ENCODE peak calls at places on chromosomes 11 and 22, in six cellular contexts. W, F, X, K, H and P are unnamed samples.

GRCh38 chr11:469684-470667 is 19.9 kb downstream of the PTDSS2 start:
- DNase-seq in W (peak), F (no peak), X (no peak), K (no peak), H (peak), P (no peak)

GRCh38 chr11:75450826-75451783 is 18.1 kb upstream of the KLHL35 start:
- DNase-seq in W (peak), F (peak), X (no peak), K (peak), H (no peak), P (peak)

GRCh38 chr22:49976439-49977175 is 16.0 kb downstream of the PIM3 start:
- DNase-seq in W (no peak), F (no peak), X (no peak), K (no peak), H (no peak), P (no peak)

GRCh38 chr11:65623177-65623576 is 7.6 kb downstream of the PCNX3 start:
- DNase-seq in W (no peak), F (no peak), X (no peak), K (no peak), H (no peak), P (no peak)

GRCh38 chr11:65262775-65263174 is 1.0 kb downstream of the POLA2 start:
- DNase-seq in W (no peak), F (no peak), X (no peak), K (no peak), H (no peak), P (no peak)

GRCh38 chr11:121535122-121535796 is 82.5 kb upstream of the SORL1-AS1 start:
- DNase-seq in W (no peak), F (no peak), X (no peak), K (no peak), H (no peak), P (no peak)

GRCh38 chr22:26134654-26135330 is 34.5 kb upstream of the SEZ6L start:
- DNase-seq in W (no peak), F (no peak), X (no peak), K (no peak), H (no peak), P (no peak)

GRCh38 chr11:13277719-13278619 is at the start of gene BMAL1:
- DNase-seq in W (no peak), F (peak), X (no peak), K (peak), H (no peak), P (peak)

GRCh38 chr22:31822523-31822922 is 68.7 kb downstream of the DEPDC5 start:
- DNase-seq in W (no peak), F (no peak), X (no peak), K (no peak), H (no peak), P (no peak)

GRCh38 chr11:78796956-78797355 is 222.3 kb upstream of the NARS2 start:
- DNase-seq in W (no peak), F (no peak), X (peak), K (peak), H (no peak), P (no peak)

GRCh38 chr22:27240298-27240885 is 561.2 kb downstream of the MN1 start:
- DNase-seq in W (no peak), F (no peak), X (no peak), K (no peak), H (no peak), P (no peak)

GRCh38 chr11:72003776-72004171 is 5.1 kb downstream of the IL18BP start:
- DNase-seq in W (no peak), F (no peak), X (no peak), K (no peak), H (no peak), P (no peak)

GRCh38 chr22:36351921-36352774 is 35.6 kb downstream of the MYH9 start:
- DNase-seq in W (no peak), F (no peak), X (no peak), K (peak), H (no peak), P (no peak)

GRCh38 chr11:35810045-35810444 is 133.8 kb upstream of the LDLRAD3 start:
- DNase-seq in W (no peak), F (no peak), X (no peak), K (no peak), H (no peak), P (no peak)

GRCh38 chr22:27226666-27227065 is 569.3 kb downstream of the MIAT start:
- DNase-seq in W (no peak), F (no peak), X (no peak), K (no peak), H (no peak), P (no peak)

GRCh38 chr11:22795914-22796313 is 33.7 kb downstream of the SVIP start:
- DNase-seq in W (no peak), F (no peak), X (no peak), K (no peak), H (no peak), P (no peak)

GRCh38 chr11:69644071-69644961 is 3.4 kb downstream of the CCND1 start:
- DNase-seq in W (no peak), F (no peak), X (peak), K (peak), H (no peak), P (no peak)

GRCh38 chr22:40764743-40765441 is 54.3 kb downstream of the SLC25A17 start:
- DNase-seq in W (no peak), F (no peak), X (no peak), K (no peak), H (no peak), P (no peak)

GRCh38 chr11:72524711-72525110 is 90.4 kb upstream of the CLPB start:
- DNase-seq in W (no peak), F (no peak), X (no peak), K (peak), H (no peak), P (no peak)

GRCh38 chr11:128777369-128778011 is 83.6 kb downstream of the FLI1 start:
- DNase-seq in W (no peak), F (no peak), X (no peak), K (no peak), H (no peak), P (no peak)
- TF ChIP-seq CTCF in W (no peak), F (peak), X (no peak), K (no peak), H (no peak), P (no peak)

GRCh38 chr22:22771696-22772377 is 115.8 kb upstream of the IGLL5 start:
- DNase-seq in W (no peak), F (no peak), X (no peak), K (no peak), H (no peak), P (no peak)

GRCh38 chr22:22772396-22772795 is 115.2 kb upstream of the IGLL5 start:
- DNase-seq in W (no peak), F (no peak), X (no peak), K (no peak), H (no peak), P (no peak)

GRCh38 chr22:22770280-22770871 is 117.2 kb upstream of the IGLL5 start:
- DNase-seq in W (peak), F (peak), X (no peak), K (peak), H (no peak), P (peak)

GRCh38 chr22:22769434-22770279 is 118.0 kb upstream of the IGLL5 start:
- DNase-seq in W (no peak), F (no peak), X (no peak), K (no peak), H (no peak), P (no peak)

DNA sequence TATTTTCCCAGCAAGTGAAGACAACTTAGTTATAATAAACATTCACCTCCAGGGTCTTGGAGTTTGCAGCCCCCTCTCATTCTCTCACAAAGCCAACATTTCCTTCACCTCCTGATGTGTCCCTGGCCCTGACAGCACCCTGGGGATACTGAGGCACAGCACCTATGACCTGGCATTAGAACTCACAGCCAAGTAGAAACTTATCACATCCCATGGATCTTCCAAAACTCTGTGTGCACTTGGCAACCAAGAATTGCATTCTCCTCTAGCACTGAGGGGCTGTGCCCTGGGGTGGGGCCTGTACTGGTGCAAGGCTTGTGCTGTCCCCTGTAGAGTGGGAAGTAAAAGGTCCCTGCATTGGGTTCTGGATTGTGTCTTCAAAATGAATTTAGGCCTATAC is 116.7 kb upstream of the IGLL5 start:
- DNase-seq in W (no peak), F (no peak), X (no peak), K (no peak), H (no peak), P (no peak)
- TF ChIP-seq CTCF in W (no peak), F (no peak), X (no peak), K (no peak), H (no peak), P (no peak)

GRCh38 chr11:110430267-110431211 is 791 bp downstream of the FDX1 start:
- DNase-seq in W (no peak), F (peak), X (no peak), K (peak), H (no peak), P (no peak)

GRCh38 chr11:110431212-110432073 is 1.7 kb downstream of the FDX1 start:
- DNase-seq in W (no peak), F (no peak), X (no peak), K (peak), H (no peak), P (no peak)

GRCh38 chr11:110428040-110428439 is 1.7 kb upstream of the FDX1 start:
- DNase-seq in W (no peak), F (no peak), X (no peak), K (no peak), H (no peak), P (no peak)

GRCh38 chr11:110428956-110429613 is 663 bp upstream of the FDX1 start:
- DNase-seq in W (no peak), F (no peak), X (no peak), K (no peak), H (no peak), P (no peak)

GRCh38 chr11:110429614-110430266 is at the start of gene FDX1:
- DNase-seq in W (peak), F (peak), X (no peak), K (peak), H (no peak), P (peak)
- TF ChIP-seq CTCF in W (peak), F (peak), X (no peak), K (peak), H (peak), P (peak)

GRCh38 chr22:20085651-20086050 is 5.6 kb downstream of the DGCR8 start:
- DNase-seq in W (no peak), F (no peak), X (no peak), K (no peak), H (no peak), P (no peak)

GRCh38 chr22:20083157-20083890 is 3.3 kb downstream of the DGCR8 start:
- DNase-seq in W (no peak), F (no peak), X (no peak), K (no peak), H (no peak), P (no peak)

GRCh38 chr22:20086101-20086599 is 6.1 kb downstream of the DGCR8 start:
- DNase-seq in W (no peak), F (no peak), X (no peak), K (no peak), H (no peak), P (no peak)

GRCh38 chr22:20083891-20084546 is 4.0 kb downstream of the DGCR8 start:
- DNase-seq in W (no peak), F (no peak), X (no peak), K (no peak), H (no peak), P (no peak)

DNA sequence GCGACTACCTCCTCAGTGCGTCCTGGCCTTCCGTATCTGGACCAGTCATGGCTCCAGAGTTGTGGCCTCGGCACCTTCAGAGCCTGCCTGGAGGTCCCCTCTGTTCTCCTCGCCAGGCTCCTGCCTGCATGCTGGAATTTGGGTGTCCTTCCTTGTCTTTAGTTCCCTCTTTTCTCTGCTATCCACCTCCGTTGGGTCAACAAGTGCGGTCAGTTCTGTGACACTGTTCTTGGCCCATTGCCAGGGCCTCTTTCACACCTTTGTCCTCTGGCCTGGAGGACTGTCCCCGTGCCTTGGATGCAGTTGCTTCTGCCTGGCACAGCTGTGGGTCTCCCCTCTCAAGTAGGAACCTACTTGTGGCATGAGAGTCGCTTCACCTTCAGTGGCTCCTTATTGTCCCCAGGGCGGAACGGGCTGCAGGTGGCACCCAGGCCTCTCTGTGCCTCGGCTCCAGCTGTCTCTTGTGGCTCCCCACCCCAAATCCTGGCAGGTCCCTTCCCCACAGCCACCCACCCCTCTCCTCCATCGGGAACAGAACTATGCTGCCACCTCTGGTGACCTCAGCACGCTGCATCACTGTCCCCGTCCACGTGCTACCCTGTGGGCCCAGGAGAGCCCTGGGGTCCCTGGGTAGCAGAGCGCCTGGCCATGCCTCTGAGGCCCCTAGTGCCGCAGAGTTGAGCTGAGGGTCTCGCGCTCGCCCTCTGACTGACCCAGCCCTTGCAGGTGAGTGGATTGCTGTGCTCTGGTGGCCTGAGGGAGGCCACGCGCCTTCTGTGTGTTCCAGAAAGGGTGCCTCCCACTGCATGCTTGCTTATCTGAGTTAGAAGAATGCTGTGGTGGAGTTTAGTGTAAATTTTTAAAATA is 4.7 kb downstream of the DGCR8 start:
- DNase-seq in W (peak), F (peak), X (no peak), K (peak), H (no peak), P (peak)
- TF ChIP-seq CTCF in W (peak), F (peak), X (peak), K (peak), H (peak), P (peak)

DNA sequence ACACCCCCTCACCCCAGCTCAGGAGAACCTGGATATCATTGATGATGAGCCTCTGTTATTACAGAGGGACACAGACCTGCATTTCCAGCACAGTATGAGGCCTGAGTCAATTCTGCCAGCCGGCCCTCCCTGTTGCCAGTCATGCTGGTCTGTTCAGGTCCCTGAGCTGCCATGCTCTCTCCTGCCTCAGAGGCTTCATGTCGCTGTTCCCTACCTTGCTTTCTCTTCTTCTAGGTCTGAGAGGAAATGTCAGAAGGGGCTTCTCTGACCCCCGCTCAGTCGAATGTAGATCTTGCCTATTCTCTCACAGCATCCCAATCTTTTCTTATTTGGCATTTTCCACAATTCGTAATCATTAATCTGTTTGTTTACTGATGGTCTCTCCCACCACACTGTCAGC is 21.8 kb upstream of the ABCC8 start:
- DNase-seq in W (no peak), F (no peak), X (no peak), K (no peak), H (no peak), P (no peak)
- TF ChIP-seq CTCF in W (no peak), F (peak), X (peak), K (no peak), H (no peak), P (peak)

DNA sequence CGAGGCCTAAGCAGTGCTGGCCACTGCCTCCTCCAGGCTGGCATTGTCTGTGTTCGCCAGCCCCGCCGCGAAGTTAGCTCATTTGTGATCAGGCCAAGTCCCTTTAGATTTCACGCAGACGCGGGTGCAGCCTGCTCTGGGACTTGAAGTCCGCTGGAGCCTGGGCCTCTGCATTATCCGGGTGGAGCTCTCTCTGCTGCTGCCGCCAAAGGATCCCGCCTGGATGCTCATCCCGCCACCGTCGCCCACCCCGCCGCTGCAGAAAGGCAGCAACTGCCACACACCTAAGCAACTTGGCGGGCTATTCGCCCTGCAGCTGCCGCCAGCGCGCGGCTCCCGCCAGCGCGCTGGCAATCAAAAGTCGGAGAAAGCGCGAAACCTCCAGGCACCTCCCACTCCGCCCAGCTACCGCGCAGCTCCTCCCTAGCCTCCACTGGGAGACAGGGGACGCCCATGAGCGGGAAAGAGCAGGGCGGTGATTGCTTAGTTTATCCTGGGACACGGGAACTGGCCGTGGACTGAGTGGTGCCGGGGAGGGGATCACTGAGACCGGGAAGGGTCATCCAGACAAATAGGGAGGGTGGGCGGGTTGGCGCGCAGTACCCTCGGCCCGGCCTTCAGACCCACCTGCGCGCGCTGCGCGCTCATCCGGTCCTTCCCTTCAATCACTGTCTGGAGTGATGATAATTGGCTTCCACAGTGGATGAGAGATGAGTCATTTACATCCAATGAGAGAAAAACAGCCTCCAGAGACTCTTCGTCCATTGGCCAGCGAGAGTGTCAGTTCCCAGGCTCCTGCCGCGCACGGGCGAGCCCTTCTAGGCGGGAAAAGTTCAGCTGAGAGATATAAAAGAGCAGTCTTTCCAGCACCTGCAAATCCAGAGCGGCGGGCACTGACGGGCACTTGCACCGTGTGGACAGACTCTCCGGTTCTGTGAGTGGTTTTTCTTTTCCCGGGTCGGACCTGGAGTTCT is at the start of gene FAM111B:
- DNase-seq in W (peak), F (peak), X (peak), K (peak), H (peak), P (peak)
- TF ChIP-seq CTCF in W (no peak), F (no peak), X (peak), K (no peak), H (no peak), P (no peak)